ENCODE peak calls at places on chromosomes 4 and X, in eight cellular contexts. Y, T, X, Z, L, P, M and F are unnamed samples.

GRCh38 chr4:89681219-89681618 is 155.7 kb downstream of the SNCA start:
- DNase-seq in P (no peak), L (peak), M (no peak), T (peak), Z (peak), X (no peak), Y (no peak), F (no peak)

GRCh38 chrX:66833426-66833825 is 194.5 kb upstream of the EDA2R start:
- DNase-seq in X (no peak), M (no peak), L (no peak), Y (no peak), Z (no peak), P (no peak), T (no peak), F (no peak)

GRCh38 chrX:154443479-154443910 is 446 bp upstream of the FAM50A start:
- DNase-seq in X (no peak), Y (no peak), P (no peak), T (peak), L (no peak), Z (peak), M (no peak), F (no peak)

GRCh38 chrX:10049246-10049645 is 82.1 kb downstream of the CLDN34 start:
- DNase-seq in X (no peak), Y (peak), P (no peak), M (no peak), L (no peak), T (no peak), Z (no peak), F (no peak)

GRCh38 chrX:118128724-118129123 is 12.1 kb upstream of the KLHL13 start:
- DNase-seq in M (no peak), P (no peak), X (no peak), L (no peak), T (no peak), Z (no peak), Y (no peak), F (no peak)

GRCh38 chr4:37685211-37685725 is 908 bp downstream of the RELL1 start:
- DNase-seq in X (peak), M (peak), L (no peak), T (no peak), Y (peak), Z (no peak), P (no peak), F (no peak)

GRCh38 chr4:41802590-41802989 is 54.1 kb upstream of the PHOX2B start:
- DNase-seq in T (no peak), X (no peak), Y (no peak), M (no peak), P (no peak), L (no peak), Z (no peak), F (no peak)

GRCh38 chr4:147648656-147649055 is 31.5 kb downstream of the TMEM184C start:
- DNase-seq in M (no peak), P (no peak), X (no peak), Y (no peak), Z (no peak), L (no peak), T (no peak), F (no peak)

GRCh38 chrX:120797201-120797938 is 78.3 kb downstream of the CT47B1 start:
- DNase-seq in L (no peak), Y (no peak), X (no peak), P (no peak), T (no peak), M (no peak), Z (no peak), F (no peak)

GRCh38 chr4:126023946-126024345 is 709.2 kb downstream of the FAT4 start:
- DNase-seq in Z (no peak), Y (peak), T (no peak), P (no peak), X (no peak), M (no peak), L (no peak), F (no peak)

DNA sequence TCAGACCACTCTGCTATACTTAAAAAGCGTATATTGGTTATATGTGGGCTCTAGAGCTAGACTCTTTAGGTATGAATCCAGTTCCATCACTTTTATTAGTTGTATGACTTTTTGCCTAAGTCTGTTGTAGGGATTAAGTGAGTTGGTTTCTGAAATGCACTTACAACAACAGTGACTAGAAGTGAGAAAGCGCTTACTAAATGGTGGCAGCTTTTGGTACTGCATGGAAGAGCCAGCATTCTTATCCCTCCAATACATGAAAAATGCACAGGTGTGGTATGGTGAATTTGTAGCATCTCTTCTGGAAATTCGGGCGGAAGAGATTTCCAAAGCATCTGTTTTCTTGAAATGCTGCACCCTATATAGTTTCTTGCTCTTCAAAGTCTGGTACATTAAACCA is 117.1 kb downstream of the SPANXA1 start:
- DNase-seq in T (peak), M (no peak), Z (peak), X (no peak), P (no peak), Y (peak), L (no peak), F (no peak)
- TF ChIP-seq CTCF in T (peak), M (no peak), Z (peak), X (no peak), P (no peak), Y (no peak), L (no peak), F (no peak)

DNA sequence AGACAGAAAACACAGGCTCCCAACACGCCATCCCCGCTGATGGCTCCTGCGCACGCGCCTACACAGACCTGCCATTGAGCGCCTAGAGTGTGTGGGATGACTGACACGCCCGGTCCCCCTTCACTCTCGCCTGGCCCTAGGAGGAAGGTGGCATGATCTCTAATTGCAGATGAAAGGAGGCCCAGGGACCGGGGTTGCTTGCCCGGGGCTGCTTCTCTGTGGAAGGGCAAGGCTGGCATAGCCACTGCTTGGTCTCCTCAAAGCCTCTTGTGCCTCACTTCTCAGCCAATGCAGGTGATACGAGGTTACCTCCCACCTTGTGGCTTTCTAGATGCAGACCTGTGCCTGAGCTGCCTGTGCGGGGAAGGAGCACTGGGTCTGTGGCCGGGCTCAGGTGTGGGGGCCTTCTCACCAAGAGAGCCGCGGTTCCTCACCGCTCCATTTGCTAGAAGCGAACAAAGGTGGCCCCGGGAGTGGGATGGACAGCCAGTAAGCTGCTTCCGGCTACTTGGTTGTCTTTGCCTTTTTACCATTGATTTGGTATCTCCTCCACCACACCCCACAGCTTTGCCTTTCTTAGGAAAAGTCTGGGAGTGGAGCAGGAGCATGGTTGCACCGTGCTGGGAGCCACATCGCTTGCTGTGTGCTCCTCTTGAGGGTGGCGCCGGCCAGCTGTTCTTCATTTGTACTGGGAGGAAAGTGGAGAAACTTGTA is 47.0 kb downstream of the TBC1D14 start:
- DNase-seq in Z (no peak), X (no peak), Y (no peak), L (no peak), T (peak), M (no peak), P (no peak), F (peak)
- H3K27ac ChIP-seq in Z (no peak), X (no peak), Y (peak), L (peak), T (no peak), M (no peak), P (no peak), F (peak)

DNA sequence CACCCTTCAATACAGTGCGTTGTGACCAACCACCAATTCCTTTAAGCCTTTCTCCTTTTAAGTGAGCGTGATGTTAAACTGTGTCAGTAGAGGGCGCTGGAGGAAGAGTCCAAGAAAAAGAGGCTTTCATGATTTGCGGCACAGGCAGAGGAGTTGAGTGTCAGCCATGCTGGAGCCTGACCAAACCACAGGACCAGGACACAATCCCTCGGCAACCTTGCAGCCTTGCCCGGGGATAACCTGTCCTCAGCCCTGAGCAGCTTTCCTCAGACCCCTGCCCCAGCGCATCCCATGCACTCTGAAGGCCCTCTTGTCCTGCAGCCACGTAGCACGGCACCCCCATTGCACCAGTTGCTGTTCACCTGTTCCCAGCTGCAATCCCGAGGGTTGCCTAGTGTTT is 53.5 kb upstream of the SMIM31 start:
- DNase-seq in Z (peak), X (no peak), P (no peak), Y (no peak), M (no peak), L (peak), T (peak), F (peak)
- TF ChIP-seq CTCF in Z (no peak), X (peak), P (no peak), Y (no peak), M (no peak), L (no peak), T (peak), F (no peak)

GRCh38 chr4:17811078-17811603 is 362 bp downstream of the NCAPG start:
- DNase-seq in M (no peak), Z (no peak), L (no peak), P (peak), X (no peak), T (no peak), Y (no peak), F (peak)

GRCh38 chr4:17810260-17811077 is at the start of the genes DCAF16 and NCAPG:
- DNase-seq in L (peak), Y (peak), P (peak), X (peak), T (peak), Z (peak), M (peak), F (peak)

GRCh38 chr4:17809667-17810066 is 890 bp downstream of the DCAF16 start:
- DNase-seq in L (no peak), M (no peak), T (no peak), P (no peak), Z (no peak), Y (no peak), X (no peak), F (no peak)

GRCh38 chr4:17805580-17805979 is 5.0 kb downstream of the DCAF16 start:
- DNase-seq in P (no peak), X (no peak), M (no peak), T (no peak), Y (no peak), Z (no peak), L (no peak), F (no peak)

GRCh38 chr4:17807446-17807845 is 3.1 kb downstream of the DCAF16 start:
- DNase-seq in Z (no peak), Y (peak), P (no peak), M (no peak), T (no peak), L (no peak), X (no peak), F (no peak)
- H3K27ac ChIP-seq in Z (no peak), Y (peak), P (peak), M (no peak), T (no peak), L (no peak), X (no peak), F (no peak)